ENCODE peak calls at places on chromosomes 6 and 20, in five cellular contexts. One of them, this sample, is unnamed.

GRCh38 chr20:51258582-51259175 is 235.8 kb upstream of the KCNG1 start:
- DNase-seq in T-helper 17 cell: no peak
- DNase-seq in NAMALWA: no peak
- DNase-seq in IMR-90: peak
- DNase-seq in AG08395: peak
- DNase-seq in this sample: no peak

GRCh38 chr20:22619272-22619671 is 34.9 kb upstream of the FOXA2 start:
- DNase-seq in T-helper 17 cell: no peak
- DNase-seq in NAMALWA: no peak
- DNase-seq in IMR-90: no peak
- DNase-seq in AG08395: no peak
- DNase-seq in this sample: no peak

GRCh38 chr20:64261138-64261537 is 5.6 kb downstream of the PCMTD2 start:
- DNase-seq in T-helper 17 cell: no peak
- DNase-seq in NAMALWA: no peak
- DNase-seq in IMR-90: peak
- DNase-seq in AG08395: peak
- DNase-seq in this sample: no peak

GRCh38 chr6:141041596-141042087 is 1091.1 kb upstream of the GJE1 start:
- DNase-seq in T-helper 17 cell: no peak
- DNase-seq in NAMALWA: no peak
- DNase-seq in IMR-90: no peak
- DNase-seq in AG08395: no peak
- DNase-seq in this sample: no peak

GRCh38 chr6:42441661-42442081 is 10.1 kb downstream of the TRERF1 start:
- DNase-seq in T-helper 17 cell: no peak
- DNase-seq in NAMALWA: no peak
- DNase-seq in IMR-90: peak
- DNase-seq in AG08395: peak
- DNase-seq in this sample: no peak

GRCh38 chr20:33518071-33518470 is 28.2 kb downstream of the CBFA2T2 start:
- DNase-seq in T-helper 17 cell: no peak
- DNase-seq in NAMALWA: no peak
- DNase-seq in IMR-90: peak
- DNase-seq in AG08395: peak
- DNase-seq in this sample: no peak

GRCh38 chr6:81747327-81747726 is 5.2 kb downstream of the TENT5A start:
- DNase-seq in T-helper 17 cell: no peak
- DNase-seq in NAMALWA: no peak
- DNase-seq in IMR-90: no peak
- DNase-seq in AG08395: no peak
- DNase-seq in this sample: no peak

GRCh38 chr6:7723041-7723447 is 2.9 kb upstream of the BMP6 start:
- DNase-seq in T-helper 17 cell: peak
- DNase-seq in NAMALWA: peak
- DNase-seq in IMR-90: peak
- DNase-seq in AG08395: peak
- DNase-seq in this sample: peak

GRCh38 chr6:21522773-21523490 is 70.6 kb upstream of the SOX4 start:
- DNase-seq in T-helper 17 cell: no peak
- DNase-seq in NAMALWA: no peak
- DNase-seq in IMR-90: no peak
- DNase-seq in AG08395: no peak
- DNase-seq in this sample: no peak

GRCh38 chr6:69866351-69867074 is at the start of gene COL19A1:
- DNase-seq in T-helper 17 cell: peak
- DNase-seq in NAMALWA: peak
- DNase-seq in IMR-90: no peak
- DNase-seq in AG08395: no peak
- DNase-seq in this sample: peak

GRCh38 chr6:51855310-51856082 is 231.9 kb downstream of the PKHD1 start:
- DNase-seq in T-helper 17 cell: no peak
- DNase-seq in NAMALWA: peak
- DNase-seq in IMR-90: peak
- DNase-seq in AG08395: peak
- DNase-seq in this sample: no peak

GRCh38 chr20:46261456-46262253 is 46.6 kb downstream of the CDH22 start:
- DNase-seq in T-helper 17 cell: no peak
- DNase-seq in NAMALWA: no peak
- DNase-seq in IMR-90: no peak
- DNase-seq in AG08395: no peak
- DNase-seq in this sample: no peak

GRCh38 chr6:6751615-6752014 is 163.1 kb downstream of the LY86 start:
- DNase-seq in T-helper 17 cell: no peak
- DNase-seq in NAMALWA: no peak
- DNase-seq in IMR-90: no peak
- DNase-seq in AG08395: peak
- DNase-seq in this sample: no peak

GRCh38 chr6:142694054-142694453 is 250.9 kb downstream of the HIVEP2 start:
- DNase-seq in T-helper 17 cell: no peak
- DNase-seq in NAMALWA: no peak
- DNase-seq in IMR-90: peak
- DNase-seq in AG08395: no peak
- DNase-seq in this sample: no peak

GRCh38 chr6:150334790-150335783 is 33.7 kb upstream of the IYD start:
- DNase-seq in T-helper 17 cell: no peak
- DNase-seq in NAMALWA: peak
- DNase-seq in IMR-90: peak
- DNase-seq in AG08395: peak
- DNase-seq in this sample: no peak

This sample was measured in central memory CD4-positive, alpha-beta T cell.